ENCODE peak calls at places on chromosome 2, in ten cellular contexts. D, B, A, C, G, N, J, Q, H and W are unnamed samples.

GRCh38 chr2:165697727-165698620 is 96.1 kb downstream of the GALNT3 start:
- DNase-seq in N (peak; percentile 51), G (no peak), J (no peak), A (no peak), D (no peak), B (no peak), H (no peak), C (no peak), Q (no peak), W (no peak)

GRCh38 chr2:68185541-68186164 is 28.0 kb downstream of the PNO1 start:
- DNase-seq in G (peak; percentile 52), H (peak; percentile 74), C (peak; percentile 75), B (peak; percentile 22), N (peak; percentile 62), J (peak; percentile 62), A (no peak), Q (no peak), D (peak; percentile 25), W (peak; percentile 20)

GRCh38 chr2:238846503-238847431 is 1.1 kb upstream of the TWIST2 start:
- DNase-seq in G (no peak), B (peak; percentile 49), A (no peak), J (no peak), C (peak; percentile 58), Q (no peak), N (peak; percentile 55), D (no peak), H (peak; percentile 49), W (no peak)

GRCh38 chr2:219452361-219453317 is 18.0 kb downstream of the SPEG start:
- DNase-seq in N (no peak), A (peak; percentile 97), G (no peak), Q (no peak), H (peak; percentile 11), D (no peak), J (peak; percentile 71), B (peak; percentile 95), C (no peak), W (no peak)

GRCh38 chr2:156464106-156464505 is 27.9 kb downstream of the GPD2 start:
- DNase-seq in B (no peak), D (no peak), G (no peak), C (no peak), Q (no peak), N (no peak), J (no peak), H (no peak), A (no peak), W (no peak)

GRCh38 chr2:217909156-217909820 is 93.5 kb downstream of the TNS1 start:
- DNase-seq in H (no peak), C (no peak), N (no peak), Q (no peak), B (no peak), D (no peak), G (peak; percentile 38), J (no peak), A (no peak), W (no peak)

GRCh38 chr2:37635359-37636208 is 35.9 kb downstream of the CDC42EP3 start:
- DNase-seq in A (peak; percentile 26), H (no peak), G (no peak), Q (no peak), D (peak; percentile 41), J (no peak), B (peak; percentile 90), N (no peak), C (no peak), W (no peak)

GRCh38 chr2:108278631-108279030 is 10.1 kb upstream of the SULT1C2 start:
- DNase-seq in A (no peak), B (peak; percentile 15), J (no peak), D (no peak), H (no peak), G (no peak), C (no peak), N (no peak), Q (no peak), W (no peak)

GRCh38 chr2:75311993-75312392 is 112.7 kb upstream of the TACR1 start:
- DNase-seq in Q (no peak), A (no peak), C (peak; percentile 54), D (no peak), H (peak; percentile 71), G (peak; percentile 22), J (peak; percentile 3), B (no peak), N (peak; percentile 82), W (no peak)

GRCh38 chr2:85705680-85706039 is 11.5 kb downstream of the GNLY start:
- DNase-seq in Q (peak; percentile 48), C (no peak), A (peak; percentile 86), D (no peak), H (no peak), J (peak; percentile 66), B (peak; percentile 95), G (peak; percentile 65), N (no peak), W (no peak)

GRCh38 chr2:12848176-12848575 is 131.4 kb downstream of the TRIB2 start:
- DNase-seq in G (no peak), D (no peak), H (no peak), Q (no peak), N (no peak), J (no peak), A (no peak), C (peak; percentile 21), B (peak; percentile 51), W (no peak)

GRCh38 chr2:121828281-121828731 is 72.9 kb downstream of the TSN start:
- DNase-seq in A (no peak), Q (no peak), D (no peak), H (no peak), B (peak; percentile 11), J (no peak), C (no peak), N (no peak), G (no peak), W (no peak)

DNA sequence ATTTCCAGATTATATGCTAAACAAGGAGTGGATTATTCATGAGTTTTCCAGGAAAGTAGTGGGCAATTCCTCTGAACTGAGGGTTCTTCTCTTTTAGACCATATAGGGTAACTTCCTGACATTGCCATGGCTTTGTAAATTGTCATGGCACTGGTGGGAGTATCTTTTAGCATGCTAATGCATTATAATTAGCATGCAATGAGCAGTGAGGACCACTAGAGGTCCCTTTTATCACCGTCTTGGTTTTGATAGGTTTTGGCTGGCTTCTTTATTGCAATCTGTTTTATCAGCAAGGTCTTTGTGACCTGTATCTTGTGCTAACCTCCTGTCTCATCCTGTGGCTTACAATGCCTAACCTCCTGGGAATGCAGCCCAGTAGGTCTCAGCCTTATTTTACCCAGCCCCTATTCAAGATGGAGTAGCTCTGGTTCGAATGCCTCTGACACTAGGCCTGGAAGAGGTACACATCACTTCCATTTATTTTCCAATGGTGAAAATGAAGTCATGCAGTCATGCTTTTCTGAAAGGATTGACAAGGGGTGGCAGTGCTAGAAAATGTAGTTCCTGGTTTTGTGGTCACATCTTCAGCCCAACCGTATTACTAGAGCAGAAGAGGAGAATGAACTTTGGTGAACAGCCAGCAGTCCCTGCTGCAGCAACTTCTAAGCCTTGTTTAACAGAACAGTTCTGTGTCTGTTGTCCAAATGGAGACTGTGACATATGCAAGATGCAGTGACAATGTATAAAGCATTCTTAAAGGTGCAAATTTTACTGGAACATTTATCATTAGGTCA is 26.6 kb upstream of the ITGA4 start:
- DNase-seq in G (no peak), D (no peak), C (no peak), A (no peak), N (no peak), J (no peak), H (no peak), Q (no peak), B (peak; percentile 9), W (no peak)
- TF ChIP-seq CTCF in G (no peak), D (peak; percentile 29), C (peak; percentile 70), A (peak; percentile 18), N (peak; percentile 58), J (peak; percentile 57), H (peak; percentile 21), Q (peak; percentile 22), B (peak; percentile 49), W (peak; percentile 32)

DNA sequence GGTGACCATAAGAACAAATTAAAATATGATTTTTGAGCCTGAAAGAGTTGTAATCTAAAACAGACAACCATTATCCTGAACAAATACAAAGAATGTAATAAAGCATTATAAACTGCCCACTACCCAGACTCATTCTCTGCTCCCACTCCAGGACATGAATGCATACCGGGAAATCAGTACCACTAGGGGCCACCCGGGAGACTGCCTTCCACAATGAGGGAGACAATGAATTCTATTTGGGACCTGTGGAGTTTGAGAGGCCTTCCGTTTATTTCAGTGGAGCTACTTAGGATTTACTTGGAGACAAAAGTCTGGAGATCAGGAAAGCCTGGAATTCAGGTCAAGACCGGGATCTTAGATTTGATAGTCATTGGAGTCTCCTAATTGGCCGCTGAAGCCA is 50.0 kb downstream of the NAB1 start:
- DNase-seq in G (peak; percentile 14), D (no peak), H (peak; percentile 39), Q (no peak), B (no peak), C (no peak), J (no peak), A (no peak), N (peak; percentile 57), W (no peak)
- TF ChIP-seq CTCF in G (peak; percentile 44), D (no peak), H (no peak), Q (no peak), B (peak; percentile 40), C (no peak), J (peak; percentile 7), A (no peak), N (peak; percentile 51), W (peak; percentile 53)

GRCh38 chr2:10655841-10656225 is 33.9 kb downstream of the NOL10 start:
- DNase-seq in A (peak; percentile 14), C (no peak), J (no peak), D (no peak), H (no peak), N (no peak), Q (no peak), G (no peak), B (no peak), W (no peak)

GRCh38 chr2:10661846-10662245 is 27.9 kb downstream of the NOL10 start:
- DNase-seq in H (no peak), J (no peak), B (no peak), G (no peak), Q (no peak), N (no peak), D (no peak), C (no peak), A (no peak), W (no peak)

GRCh38 chr2:10658914-10659257 is 30.9 kb downstream of the NOL10 start:
- DNase-seq in Q (no peak), A (no peak), J (no peak), N (no peak), B (peak; percentile 21), D (no peak), G (no peak), H (no peak), C (no peak), W (no peak)

GRCh38 chr2:10658041-10658913 is 31.5 kb downstream of the NOL10 start:
- DNase-seq in A (peak; percentile 66), H (no peak), J (peak; percentile 29), G (no peak), C (no peak), Q (no peak), B (peak; percentile 80), D (no peak), N (no peak), W (no peak)

GRCh38 chr2:10659898-10660568 is 29.7 kb downstream of the NOL10 start:
- DNase-seq in D (peak; percentile 11), B (peak; percentile 82), C (peak; percentile 78), J (peak; percentile 49), N (peak; percentile 63), G (peak; percentile 48), A (peak; percentile 30), H (peak; percentile 63), Q (peak; percentile 92), W (peak; percentile 33)
- TF ChIP-seq CTCF in D (peak; percentile 65), B (peak; percentile 74), C (peak; percentile 77), J (peak; percentile 87), N (peak; percentile 89), G (peak; percentile 88), A (peak; percentile 58), H (peak; percentile 69), Q (peak; percentile 83), W (peak; percentile 78)

GRCh38 chr2:129192117-129192516 is 787.3 kb upstream of the RAB6C start:
- DNase-seq in J (no peak), H (no peak), N (peak; percentile 39), A (no peak), C (peak; percentile 39), Q (no peak), D (no peak), B (no peak), G (no peak), W (no peak)
- TF ChIP-seq CTCF in J (peak; percentile 35), H (no peak), N (peak; percentile 50), A (no peak), C (peak; percentile 45), Q (no peak), D (no peak), B (no peak), G (no peak), W (no peak)